ENCODE peak calls at places on chromosomes 7 and 10, in nine cellular contexts. A is T-cell; E is B cell; Q is NCI-H526 treated with DMSO at 0.1 percent for 48 hours; M is Kasumi-1; O is activated T-helper 1 cell treated with anti-CD3 and anti-CD28 coated beads, Interleukin-12 subunit alpha, Interleukin-12 subunit beta, Interleukin-2, Interleukin-4 antibody, amounts not matched to agents 30 ng/mL and 10 ng/mL and 1 ng/mL, durations not matched to agents 14 hours and 24 hours and 36 hours; U is activated naive CD8-positive, alpha-beta T cell treated with anti-CD3 and anti-CD28 coated beads, Interleukin-2, amount 50 U/mL, for 24 hours; L is fibroblast of the conjunctiva; X is lower lobe of right lung. Z is an unnamed sample.

GRCh38 chr7:138400400-138400886 is 59.6 kb upstream of the TRIM24 start:
- DNase-seq in L (no peak), X (no peak), Q (no peak), U (no peak), O (no peak), A (no peak), E (no peak), M (peak), Z (no peak)

GRCh38 chr10:69649771-69650550 is 19.9 kb downstream of the FAM241B start:
- DNase-seq in O (no peak), A (no peak), Q (no peak), M (no peak), X (no peak), L (no peak), U (no peak), E (no peak), Z (no peak)

GRCh38 chr10:125113661-125114388 is 46.5 kb downstream of the CTBP2 start:
- DNase-seq in E (no peak), A (no peak), Q (no peak), X (no peak), O (no peak), M (no peak), L (no peak), U (no peak), Z (no peak)

GRCh38 chr10:106795619-106796018 is 368.9 kb downstream of the SORCS1 start:
- DNase-seq in A (no peak), Q (no peak), U (peak), X (no peak), L (no peak), O (no peak), E (no peak), M (peak), Z (no peak)

GRCh38 chr10:71835671-71836593 is 15.1 kb downstream of the PSAP start:
- DNase-seq in M (no peak), O (no peak), E (peak), L (peak), X (no peak), Q (peak), A (no peak), U (peak), Z (no peak)

GRCh38 chr10:98096316-98096715 is 38.1 kb upstream of the R3HCC1L start:
- DNase-seq in A (no peak), U (no peak), X (no peak), O (no peak), E (no peak), M (no peak), L (no peak), Q (no peak), Z (no peak)

GRCh38 chr7:98295467-98296220 is 14.2 kb downstream of the BRI3 start:
- DNase-seq in X (no peak), E (no peak), O (no peak), L (no peak), A (no peak), M (no peak), U (no peak), Q (no peak), Z (no peak)

GRCh38 chr7:7416031-7416968 is 119.4 kb downstream of the COL28A1 start:
- DNase-seq in O (no peak), L (no peak), M (no peak), E (no peak), U (peak), A (peak), Q (peak), X (peak), Z (no peak)

GRCh38 chr7:30433082-30433481 is 45.5 kb downstream of the NOD1 start:
- DNase-seq in Q (no peak), L (peak), U (no peak), A (no peak), O (no peak), E (peak), X (peak), M (peak), Z (no peak)

GRCh38 chr10:113456741-113457140 is 96.1 kb upstream of the HABP2 start:
- DNase-seq in Q (no peak), L (no peak), A (no peak), U (no peak), X (no peak), E (no peak), O (no peak), M (no peak), Z (no peak)

GRCh38 chr7:100157334-100158228 is 942 bp downstream of the TRAPPC14 start:
- DNase-seq in E (no peak), O (no peak), A (no peak), L (no peak), X (peak), M (peak), Q (no peak), U (no peak), Z (no peak)

Z was measured in type B pancreatic cell.